ENCODE peak calls at places on chromosomes 4 and X, in four cellular contexts. L is HepG2, U is K562, Y is GM12878. B is an unnamed sample.

GRCh38 chr4:107037188-107037587 is 1.1 kb upstream of the DKK2 start:
- DNase-seq in L (no peak), U (no peak), Y (no peak), B (peak; percentile 67)

GRCh38 chrX:144916785-144917184 is 330.5 kb upstream of the SPANXN1 start:
- DNase-seq in L (no peak), U (no peak), Y (no peak), B (no peak)

GRCh38 chr4:57405359-57405758 is 295.2 kb upstream of the IGFBP7 start:
- DNase-seq in L (no peak), U (no peak), Y (no peak), B (no peak)

GRCh38 chr4:127660486-127660885 is 27.7 kb downstream of the INTU start:
- DNase-seq in L (no peak), U (peak; percentile 16), Y (no peak), B (no peak)

GRCh38 chrX:8887004-8887403 is 85.8 kb upstream of the FAM9A start:
- DNase-seq in L (no peak), U (no peak), Y (no peak), B (no peak)

GRCh38 chr4:54077812-54078211 is 13.4 kb upstream of the CHIC2 start:
- DNase-seq in L (no peak), U (no peak), Y (no peak), B (no peak)

GRCh38 chrX:13778916-13779315 is 38.0 kb downstream of the GPM6B start:
- DNase-seq in L (no peak), U (no peak), Y (no peak), B (no peak)

GRCh38 chr4:38377195-38377594 is 286.8 kb upstream of the KLF3 start:
- DNase-seq in L (no peak), U (no peak), Y (no peak), B (no peak)

GRCh38 chr4:48565362-48566083 is 75.5 kb downstream of the ZAR1 start:
- DNase-seq in L (no peak), U (no peak), Y (no peak), B (no peak)

GRCh38 chr4:90074322-90074886 is 52.8 kb upstream of the CCSER1 start:
- DNase-seq in L (no peak), U (no peak), Y (no peak), B (no peak)

GRCh38 chr4:90069151-90069550 is 58.0 kb upstream of the CCSER1 start:
- DNase-seq in L (no peak), U (no peak), Y (no peak), B (no peak)

GRCh38 chr4:90071289-90072235 is 55.6 kb upstream of the CCSER1 start:
- DNase-seq in L (no peak), U (no peak), Y (no peak), B (no peak)
- TF ChIP-seq FOXM1 in L (no peak), U (no peak), Y (no peak), B (no peak)

DNA sequence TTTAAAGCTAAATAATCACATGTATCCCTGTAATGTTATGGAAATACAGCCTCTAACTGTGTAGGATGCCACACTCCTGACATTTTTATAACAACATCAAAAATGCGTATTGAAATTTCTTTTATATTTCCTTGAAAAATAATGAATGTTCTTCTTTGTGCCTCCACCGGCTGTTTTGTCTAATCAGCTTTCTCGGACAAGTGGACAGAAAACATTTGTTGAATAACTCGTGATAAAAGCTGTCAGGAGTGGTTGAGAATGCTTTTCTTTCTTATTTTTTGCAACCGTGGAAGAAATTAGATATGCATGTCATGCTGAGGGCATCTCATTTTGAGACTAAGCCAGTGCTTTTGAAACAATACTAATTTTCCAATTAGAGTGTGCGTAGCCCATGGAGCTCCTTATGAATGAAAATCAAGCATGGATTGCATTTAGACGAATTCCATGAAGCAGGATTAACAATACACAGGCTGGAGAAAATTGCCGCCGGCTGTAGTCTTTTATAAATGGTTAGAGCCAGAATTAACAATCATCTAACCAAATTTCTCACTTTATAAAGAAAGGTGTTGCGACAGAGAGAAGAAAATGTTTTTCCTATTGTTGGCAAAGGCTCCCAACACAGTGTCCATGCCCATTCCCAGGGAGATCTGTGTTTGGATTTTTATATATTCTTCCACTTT is 614.6 kb upstream of the LCORL start:
- DNase-seq in L (no peak), U (no peak), Y (no peak), B (no peak)
- TF ChIP-seq SP1 in L (no peak), U (no peak), Y (no peak), B (no peak)

GRCh38 chr4:188432328-188432727 is 293.1 kb downstream of the TRIML1 start:
- DNase-seq in L (no peak), U (no peak), Y (no peak), B (no peak)

GRCh38 chr4:188434686-188435085 is 295.4 kb downstream of the TRIML1 start:
- DNase-seq in L (no peak), U (no peak), Y (no peak), B (no peak)

GRCh38 chr4:188430384-188430783 is 291.1 kb downstream of the TRIML1 start:
- DNase-seq in L (no peak), U (no peak), Y (no peak), B (no peak)

GRCh38 chr4:188435381-188435780 is 296.1 kb downstream of the TRIML1 start:
- DNase-seq in L (no peak), U (no peak), Y (no peak), B (no peak)

GRCh38 chr4:188433916-188434315 is 294.7 kb downstream of the TRIML1 start:
- DNase-seq in L (no peak), U (no peak), Y (no peak), B (no peak)
- TF ChIP-seq FOXM1 in L (no peak), U (no peak), Y (no peak), B (no peak)

DNA sequence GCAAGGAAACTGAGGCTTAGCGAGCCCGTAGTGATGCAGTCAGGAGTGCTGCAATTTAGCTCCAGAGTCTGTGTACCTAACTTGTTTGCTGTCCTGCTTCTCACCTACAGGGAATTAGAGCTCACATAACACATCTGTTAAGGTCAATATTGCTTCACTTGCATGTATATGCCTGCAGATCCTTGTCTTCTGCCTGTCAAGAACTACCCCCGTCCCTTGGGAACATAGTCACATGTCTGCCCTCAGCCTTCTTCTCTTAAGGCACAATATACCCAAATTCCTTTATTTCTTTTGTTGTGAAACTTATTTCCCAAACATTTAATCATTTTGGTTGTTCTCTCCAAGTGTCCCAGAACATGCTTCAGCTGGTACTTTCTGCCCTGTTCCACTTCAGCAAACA is 103.3 kb upstream of the LEF1 start:
- DNase-seq in L (no peak), U (no peak), Y (no peak), B (no peak)
- TF ChIP-seq SP1 in L (no peak), U (no peak), Y (no peak), B (no peak)

GRCh38 chrX:47097018-47097417 is 18.8 kb downstream of the RGN start:
- DNase-seq in L (no peak), U (no peak), Y (no peak), B (no peak)

GRCh38 chrX:47101206-47101605 is 23.0 kb downstream of the RGN start:
- DNase-seq in L (no peak), U (no peak), Y (no peak), B (no peak)

GRCh38 chrX:47093248-47093647 is 15.0 kb downstream of the RGN start:
- DNase-seq in L (no peak), U (peak; percentile 20), Y (no peak), B (no peak)

GRCh38 chrX:47093860-47094259 is 15.6 kb downstream of the RGN start:
- DNase-seq in L (no peak), U (no peak), Y (no peak), B (no peak)

DNA sequence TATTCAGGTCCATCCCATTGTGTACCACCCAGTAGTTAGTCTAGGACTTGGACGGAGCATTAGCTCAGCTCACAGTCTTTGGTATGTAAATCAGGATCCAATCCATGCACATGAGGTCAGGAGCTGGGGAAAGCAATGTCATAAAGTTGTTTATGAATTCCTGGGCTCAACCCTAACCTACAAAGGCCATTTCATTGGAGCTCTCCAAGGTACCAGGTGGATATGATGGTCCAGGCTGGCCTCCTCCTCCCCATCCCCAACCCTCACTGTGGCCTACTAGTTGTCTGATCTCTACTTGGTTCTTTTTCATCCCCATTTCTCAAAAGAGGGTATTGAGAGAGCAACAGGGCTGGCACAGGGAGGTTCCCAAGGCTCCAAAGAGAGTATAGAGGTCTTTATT is 20.5 kb downstream of the RGN start:
- DNase-seq in L (no peak), U (no peak), Y (no peak), B (no peak)
- TF ChIP-seq FOXM1 in L (no peak), U (no peak), Y (no peak), B (no peak)

GRCh38 chr4:2623442-2623841 is 87.0 kb downstream of the FAM193A start:
- DNase-seq in L (no peak), U (no peak), Y (no peak), B (no peak)
- TF ChIP-seq SP1 in L (no peak), U (no peak), Y (no peak), B (no peak)

B was measured in HEK293T.